ENCODE peak calls at places on chromosomes 2 and 18, in six cellular contexts. X is activated naive CD4-positive, alpha-beta T cell; F is naive B cell; G is epithelial cell of esophagus; Z is body of pancreas; U is H7. O is an unnamed sample.

GRCh38 chr2:182642328-182642727 is 73.7 kb upstream of the DNAJC10 start:
- DNase-seq in Z (peak; percentile 15), X (no peak), G (peak; percentile 69), U (peak; percentile 31), F (peak; percentile 51), O (no peak)

GRCh38 chr18:9535430-9535972 is 60.2 kb downstream of the RALBP1 start:
- DNase-seq in Z (no peak), G (peak; percentile 64), U (no peak), X (no peak), F (no peak), O (no peak)

GRCh38 chr2:164754157-164755093 is 87.2 kb downstream of the COBLL1 start:
- DNase-seq in G (no peak), Z (no peak), U (no peak), F (peak; percentile 18), X (no peak), O (no peak)

GRCh38 chr2:234491281-234491680 is 5.6 kb downstream of the ARL4C start:
- DNase-seq in U (no peak), F (no peak), X (no peak), G (no peak), Z (no peak), O (no peak)

GRCh38 chr2:1621041-1621440 is 123.3 kb downstream of the PXDN start:
- DNase-seq in Z (no peak), F (no peak), G (no peak), X (no peak), U (no peak), O (no peak)

GRCh38 chr2:149160701-149161217 is 122.3 kb downstream of the LYPD6B start:
- DNase-seq in X (no peak), G (peak; percentile 25), Z (no peak), F (peak; percentile 5), U (no peak), O (peak; percentile 7)

GRCh38 chr2:28658369-28658768 is 93.3 kb upstream of the PPP1CB start:
- DNase-seq in G (peak; percentile 69), Z (no peak), X (no peak), U (no peak), F (no peak), O (no peak)

GRCh38 chr2:113780472-113780871 is 24.0 kb upstream of the SLC35F5 start:
- DNase-seq in Z (no peak), X (no peak), F (no peak), U (no peak), G (no peak), O (no peak)

GRCh38 chr2:98601532-98602132 is 6.7 kb downstream of the COA5 start:
- DNase-seq in Z (no peak), U (peak; percentile 74), X (no peak), G (peak; percentile 54), F (no peak), O (no peak)

GRCh38 chr2:235088608-235089020 is 136.8 kb downstream of the SH3BP4 start:
- DNase-seq in Z (no peak), F (no peak), U (no peak), G (no peak), X (no peak), O (no peak)

GRCh38 chr18:3083776-3084175 is 70.8 kb upstream of the LPIN2 start:
- DNase-seq in Z (no peak), U (no peak), F (no peak), G (peak; percentile 15), X (no peak), O (no peak)

GRCh38 chr18:13158428-13158827 is 60.1 kb upstream of the LDLRAD4 start:
- DNase-seq in F (no peak), Z (no peak), G (no peak), U (no peak), X (no peak), O (no peak)

GRCh38 chr2:197310940-197311485 is 433 bp upstream of the ANKRD44 start:
- DNase-seq in X (no peak), Z (no peak), U (no peak), F (no peak), G (no peak), O (no peak)

GRCh38 chr2:127411609-127412370 is 6.4 kb upstream of the PROC start:
- DNase-seq in Z (no peak), U (no peak), F (no peak), G (peak; percentile 60), X (no peak), O (no peak)

GRCh38 chr2:223937535-223937934 is 7.6 kb downstream of the WDFY1 start:
- DNase-seq in F (no peak), X (no peak), Z (no peak), G (no peak), U (no peak), O (no peak)